ENCODE peak calls at places on chromosomes 11 and 22, in five cellular contexts. Z is H1, M is sigmoid colon, Y is upper lobe of left lung, H is K562. A is an unnamed sample. For H3K36me3, the result is how much of the 10 kb centered on the place peaks cover.

GRCh38 chr11:96259053-96259837 is 83.8 kb downstream of the MAML2 start:
- DNase-seq in Z (no peak), M (no peak), Y (no peak), H (no peak), A (no peak)

GRCh38 chr11:38646382-38646781 is 2048.3 kb upstream of the RAG2 start:
- DNase-seq in Z (no peak), M (no peak), Y (no peak), H (no peak), A (no peak)

GRCh38 chr22:36964110-36964509 is 50.7 kb downstream of the CSF2RB start:
- DNase-seq in Z (no peak), M (no peak), Y (no peak), H (no peak), A (no peak)

GRCh38 chr11:75925785-75926164 is 110.8 kb downstream of the UVRAG start:
- DNase-seq in Z (no peak), M (no peak), Y (no peak), H (no peak), A (no peak)

GRCh38 chr11:130631119-130631518 is 182.7 kb downstream of the ADAMTS15 start:
- DNase-seq in Z (no peak), M (no peak), Y (no peak), H (no peak), A (no peak)

GRCh38 chr11:73322111-73322985 is 14.3 kb downstream of the ARHGEF17 start:
- DNase-seq in Z (no peak), M (peak), Y (no peak), H (no peak), A (no peak)

GRCh38 chr11:20669833-20670684 is 673 bp downstream of the NELL1 start:
- DNase-seq in Z (peak), M (no peak), Y (peak), H (no peak), A (no peak)

GRCh38 chr11:95908826-95909225 is 15.1 kb downstream of the MTMR2 start:
- DNase-seq in Z (no peak), M (no peak), Y (no peak), H (no peak), A (no peak)

GRCh38 chr11:111632798-111633197 is 30.5 kb downstream of the SIK2 start:
- DNase-seq in Z (no peak), M (no peak), Y (no peak), H (no peak), A (peak)

GRCh38 chr22:46773074-46773473 is 10.6 kb downstream of the TBC1D22A start:
- DNase-seq in Z (no peak), M (no peak), Y (no peak), H (no peak), A (no peak)

GRCh38 chr11:11016123-11016522 is 158.3 kb upstream of the ZBED5 start:
- DNase-seq in Z (no peak), M (no peak), Y (no peak), H (no peak), A (no peak)

GRCh38 chr11:46348986-46349401 is 1.7 kb downstream of the DGKZ start:
- DNase-seq in Z (no peak), M (no peak), Y (no peak), H (no peak), A (no peak)

GRCh38 chr11:110750100-110750499 is 37.9 kb upstream of the ARHGAP20 start:
- DNase-seq in Z (no peak), M (no peak), Y (no peak), H (no peak), A (no peak)

GRCh38 chr11:124600924-124601323 is 10.3 kb upstream of the PANX3 start:
- DNase-seq in Z (no peak), M (no peak), Y (no peak), H (no peak), A (peak)

GRCh38 chr22:44170470-44170869 is 10.3 kb upstream of the PARVG start:
- DNase-seq in Z (no peak), M (no peak), Y (no peak), H (no peak), A (no peak)

GRCh38 chr11:65042899-65043298 is 1.9 kb downstream of the SAC3D1 start:
- DNase-seq in Z (no peak), M (no peak), Y (no peak), H (no peak), A (no peak)

GRCh38 chr11:3088806-3089205 is 31.6 kb upstream of the CARS1 start:
- DNase-seq in Z (no peak), M (no peak), Y (peak), H (no peak), A (no peak)

GRCh38 chr22:25327018-25327755 is 107.7 kb downstream of the CRYBB2 start:
- DNase-seq in Z (no peak), M (no peak), Y (no peak), H (no peak), A (no peak)

GRCh38 chr11:122706689-122707088 is 51.2 kb downstream of the UBASH3B start:
- DNase-seq in Z (no peak), M (no peak), Y (no peak), H (no peak), A (no peak)

GRCh38 chr22:43858156-43858895 is 4.0 kb downstream of the SULT4A1 start:
- DNase-seq in Z (no peak), M (peak), Y (no peak), H (no peak), A (no peak)

GRCh38 chr11:108983621-108984020 is 318.8 kb downstream of the DDX10 start:
- DNase-seq in Z (no peak), M (no peak), Y (no peak), H (no peak), A (no peak)

GRCh38 chr22:26565889-26566288 is 24.0 kb downstream of the TPST2 start:
- DNase-seq in Z (no peak), M (no peak), Y (no peak), H (no peak), A (no peak)

GRCh38 chr11:94149435-94149834 is 20.8 kb downstream of the PANX1 start:
- DNase-seq in Z (no peak), M (no peak), Y (no peak), H (no peak), A (no peak)

GRCh38 chr22:36191106-36191836 is 10.3 kb downstream of the APOL4 start:
- DNase-seq in Z (no peak), M (peak), Y (no peak), H (no peak), A (no peak)

GRCh38 chr11:133552938-133553337 is 20.6 kb upstream of the OPCML start:
- DNase-seq in Z (no peak), M (no peak), Y (no peak), H (no peak), A (no peak)

GRCh38 chr11:133549796-133550195 is 17.5 kb upstream of the OPCML start:
- DNase-seq in Z (peak), M (no peak), Y (no peak), H (no peak), A (no peak)

GRCh38 chr11:133545199-133545709 is 13.0 kb upstream of the OPCML start:
- DNase-seq in Z (no peak), M (no peak), Y (no peak), H (no peak), A (no peak)

GRCh38 chr11:133548641-133549040 is 16.3 kb upstream of the OPCML start:
- DNase-seq in Z (no peak), M (no peak), Y (no peak), H (no peak), A (no peak)

DNA sequence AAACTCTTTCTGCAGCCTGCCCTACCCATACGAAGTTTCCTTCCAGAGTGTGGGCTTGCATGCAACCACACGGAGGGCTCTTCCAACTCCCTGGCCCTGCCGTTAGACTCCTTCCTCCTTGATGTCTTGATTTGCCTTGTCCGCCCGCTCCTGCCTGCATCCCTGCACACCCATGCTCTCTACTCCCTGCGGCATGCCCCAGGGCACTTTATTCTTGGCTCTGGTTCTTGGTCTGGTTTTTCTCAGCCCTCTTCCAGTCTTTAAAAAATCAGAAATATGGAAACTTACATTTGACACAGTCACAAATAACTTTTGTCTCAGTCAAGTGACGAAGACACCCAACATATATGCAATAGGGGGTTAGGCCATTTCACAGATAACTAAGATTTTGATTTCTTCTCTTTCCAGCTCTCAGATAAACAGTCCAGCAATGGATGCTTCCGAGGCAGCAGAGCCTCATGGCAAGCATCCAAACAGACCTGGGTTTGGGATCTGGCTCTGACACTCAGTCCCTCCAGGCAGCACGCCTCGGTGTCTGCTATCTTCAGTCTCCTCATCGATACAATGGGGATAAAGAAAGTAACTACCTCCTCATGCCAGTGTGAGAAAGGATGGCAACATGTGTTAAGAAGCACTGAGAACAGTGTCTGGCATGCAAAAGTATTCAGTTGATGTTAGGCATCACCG is 15.7 kb upstream of the OPCML start:
- DNase-seq in Z (no peak), M (no peak), Y (no peak), H (no peak), A (no peak)
- TF ChIP-seq POLR2AphosphoS5 in Z (no peak), M (peak), Y (no peak), H (no peak), A (no peak)

DNA sequence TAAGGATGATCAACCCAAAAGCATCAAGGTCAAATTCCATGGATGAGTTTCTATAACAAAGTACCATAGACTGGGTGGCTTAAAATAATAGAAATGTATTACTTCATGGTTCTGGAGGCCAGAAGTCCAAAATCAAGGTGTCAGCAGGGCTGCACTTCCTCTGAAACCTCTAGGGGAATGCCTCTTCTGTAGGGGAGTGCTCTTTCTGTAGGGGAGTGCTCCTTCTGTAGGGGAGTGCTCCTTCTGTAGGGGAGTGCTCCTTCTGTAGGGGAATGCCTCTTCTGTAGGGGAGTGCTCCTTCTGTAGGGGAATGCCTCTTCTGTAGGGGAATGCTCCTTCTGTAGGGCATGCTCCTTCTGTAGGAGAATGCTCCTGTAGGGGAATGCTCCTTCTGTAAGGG is 65.5 kb downstream of the FBLN1 start:
- DNase-seq in Z (no peak), M (no peak), Y (no peak), H (no peak), A (no peak)
- H3K4me3 ChIP-seq in Z (no peak), M (no peak), Y (no peak), H (no peak), A (no peak)

GRCh38 chr22:27863001-27863400 is 56.1 kb downstream of the PITPNB start:
- DNase-seq in Z (no peak), M (no peak), Y (no peak), H (no peak), A (no peak)

GRCh38 chr22:27853404-27853803 is 51.8 kb upstream of the MN1 start:
- DNase-seq in Z (no peak), M (peak), Y (no peak), H (no peak), A (no peak)

GRCh38 chr22:27859336-27859735 is 57.8 kb upstream of the MN1 start:
- DNase-seq in Z (no peak), M (no peak), Y (no peak), H (no peak), A (no peak)

GRCh38 chr22:27851974-27852713 is 50.6 kb upstream of the MN1 start:
- DNase-seq in Z (no peak), M (peak), Y (no peak), H (no peak), A (no peak)

DNA sequence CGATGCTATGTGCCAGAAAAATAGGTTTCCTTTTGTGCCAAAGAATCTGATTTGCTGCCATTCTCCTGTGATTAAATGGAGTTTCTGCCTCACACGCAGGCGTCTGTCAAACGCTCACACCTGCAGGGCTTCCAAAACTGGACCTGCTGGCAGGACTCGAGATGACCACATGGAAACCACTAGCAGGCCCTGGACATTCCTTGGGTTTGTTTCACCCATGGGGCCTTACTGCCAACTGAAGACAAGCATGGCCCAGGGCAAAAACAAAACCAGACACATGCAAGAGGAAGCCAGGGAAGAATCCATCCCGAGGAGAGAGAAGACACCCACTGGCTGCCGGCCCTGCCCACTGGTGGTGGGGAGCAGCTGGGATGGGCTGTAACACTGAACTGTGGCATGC is 55.9 kb upstream of the MN1 start:
- DNase-seq in Z (no peak), M (no peak), Y (peak), H (no peak), A (no peak)
- H3K36me3 ChIP-seq in Z (under half), M (under half), Y (under half), H (half or more), A (half or more)

DNA sequence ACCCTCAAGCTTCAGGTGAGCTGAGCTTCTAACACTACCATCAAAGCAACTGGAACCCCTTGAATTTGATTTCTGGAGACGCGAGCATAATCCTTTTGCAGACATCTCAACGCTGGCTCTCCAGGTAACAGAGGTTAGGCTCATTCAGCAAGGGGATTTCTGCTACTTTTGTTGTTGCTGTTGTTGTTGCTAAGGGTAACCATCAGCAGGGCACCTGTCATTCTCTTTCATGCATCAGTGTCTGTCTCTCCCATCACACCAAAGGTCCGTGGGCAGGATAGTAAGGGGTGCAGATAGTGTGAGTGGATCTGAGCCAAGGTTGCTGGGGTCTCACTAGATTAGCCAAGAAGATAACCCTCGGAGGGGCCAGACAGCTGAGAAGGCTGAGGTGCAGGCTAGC is 90.3 kb downstream of the TP53I11 start:
- DNase-seq in Z (no peak), M (peak), Y (no peak), H (no peak), A (no peak)
- TF ChIP-seq POLR2AphosphoS5 in Z (no peak), M (no peak), Y (no peak), H (no peak), A (no peak)

GRCh38 chr11:131912127-131912526 is 541.7 kb downstream of the NTM start:
- DNase-seq in Z (no peak), M (no peak), Y (no peak), H (no peak), A (no peak)
- H3K4me3 ChIP-seq in Z (peak), M (no peak), Y (no peak), H (no peak), A (no peak)

DNA sequence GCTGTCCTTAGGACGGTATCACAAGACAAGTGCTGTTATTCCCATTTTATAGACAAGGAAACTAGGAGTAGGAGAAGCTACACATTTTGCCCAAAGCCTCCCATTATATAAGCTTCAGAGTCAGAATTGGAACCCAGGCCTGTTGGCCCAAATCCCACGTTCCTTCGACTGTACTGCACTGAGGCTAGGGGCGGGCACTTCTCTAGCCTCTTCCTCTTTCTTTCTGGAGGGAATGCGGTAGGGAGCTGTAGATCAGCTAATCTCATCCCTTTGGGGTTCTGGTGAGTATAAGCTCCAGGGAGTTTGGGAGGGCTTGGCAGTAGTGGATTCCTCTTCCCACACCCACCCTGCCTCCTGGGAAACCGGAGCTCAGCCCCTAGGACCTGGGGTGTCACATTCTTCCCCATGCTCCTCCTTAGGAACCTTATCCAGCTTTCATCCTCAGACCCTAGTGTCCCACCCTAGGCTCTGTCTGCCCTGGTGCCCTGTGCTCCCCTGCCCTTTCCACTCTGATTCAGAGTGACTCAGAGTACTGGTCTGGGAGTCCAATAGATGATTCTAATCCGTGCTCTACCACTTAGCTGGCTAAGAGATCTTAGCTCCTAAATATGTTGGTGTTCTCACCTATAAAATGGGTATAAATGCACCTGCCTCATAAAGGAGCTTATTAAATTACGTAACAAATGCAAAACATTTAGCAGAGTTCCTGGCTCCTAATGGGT is 29.3 kb downstream of the PHLDB1 start:
- DNase-seq in Z (no peak), M (no peak), Y (no peak), H (no peak), A (no peak)
- H3K36me3 ChIP-seq in Z (under half), M (under half), Y (under half), H (under half), A (under half)

DNA sequence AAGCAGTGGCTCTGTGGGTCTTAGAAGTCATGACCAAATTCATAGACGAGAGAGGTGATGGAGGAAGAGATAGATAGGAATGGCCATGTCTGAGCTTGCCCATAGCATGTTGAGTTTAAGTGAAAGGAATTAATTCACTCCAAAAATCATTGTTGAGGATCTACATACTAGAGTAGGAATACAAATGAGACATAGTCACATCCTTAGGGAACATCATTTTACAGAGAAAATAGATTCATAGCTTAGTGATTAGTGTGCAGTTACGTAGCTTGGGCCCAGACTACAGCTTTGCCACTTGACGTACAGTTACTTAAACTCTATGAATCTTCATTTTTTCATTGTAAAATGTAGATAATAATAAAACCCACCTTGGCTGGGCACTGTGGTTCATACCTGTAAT is 21.4 kb upstream of the BMAL1 start:
- DNase-seq in Z (no peak), M (no peak), Y (no peak), H (no peak), A (no peak)
- TF ChIP-seq POLR2AphosphoS5 in Z (no peak), M (no peak), Y (no peak), H (no peak), A (no peak)

GRCh38 chr11:83073884-83074283 is 2.2 kb upstream of the RAB30 start:
- DNase-seq in Z (no peak), M (no peak), Y (no peak), H (no peak), A (no peak)
- H3K4me3 ChIP-seq in Z (peak), M (no peak), Y (no peak), H (no peak), A (peak)

GRCh38 chr22:32753591-32753990 is 47.9 kb upstream of the TIMP3 start:
- DNase-seq in Z (no peak), M (no peak), Y (no peak), H (no peak), A (no peak)

GRCh38 chr22:32754413-32755041 is 47.0 kb upstream of the TIMP3 start:
- DNase-seq in Z (no peak), M (no peak), Y (no peak), H (no peak), A (no peak)

GRCh38 chr22:32751065-32751739 is 50.3 kb upstream of the TIMP3 start:
- DNase-seq in Z (no peak), M (no peak), Y (peak), H (no peak), A (no peak)

GRCh38 chr22:32752326-32752725 is 49.2 kb upstream of the TIMP3 start:
- DNase-seq in Z (no peak), M (no peak), Y (no peak), H (no peak), A (no peak)

GRCh38 chr22:32752868-32753520 is 48.5 kb upstream of the TIMP3 start:
- DNase-seq in Z (no peak), M (peak), Y (no peak), H (no peak), A (no peak)
- H3K36me3 ChIP-seq in Z (under half), M (under half), Y (under half), H (under half), A (under half)

DNA sequence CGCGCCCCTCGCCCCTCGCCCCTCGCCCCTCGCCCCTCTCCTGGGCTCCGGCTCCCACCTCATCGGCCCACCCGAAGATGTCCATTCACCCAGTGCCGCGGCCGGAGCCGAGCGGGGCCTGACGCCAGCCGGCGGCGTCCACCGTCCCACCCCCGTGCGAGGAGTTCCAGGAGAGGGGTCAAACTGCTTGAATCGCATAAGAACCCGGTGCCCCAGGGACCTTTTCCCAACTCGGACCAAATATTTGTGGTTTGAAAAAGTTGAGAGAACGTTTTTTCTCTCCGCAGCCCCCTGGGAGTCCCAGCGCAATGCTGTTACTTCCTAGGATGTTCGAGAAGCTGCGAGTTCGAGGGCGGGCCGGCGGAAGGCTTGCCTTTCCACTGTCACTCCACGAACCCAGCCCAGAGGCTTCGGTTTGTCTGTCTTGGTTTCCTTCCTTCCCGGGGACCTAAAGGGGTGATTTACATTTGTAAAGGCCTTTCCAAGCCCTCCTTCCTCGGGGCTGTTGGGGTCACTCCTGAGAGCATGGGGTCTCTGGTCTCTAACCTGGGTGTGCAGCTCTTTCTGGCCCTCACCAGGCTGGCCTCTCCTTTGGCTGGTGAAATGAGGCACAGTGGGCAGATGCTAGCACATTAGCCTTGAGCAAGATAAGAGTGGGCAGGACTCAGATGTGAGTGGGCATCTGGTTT is 38.0 kb downstream of the ETS1 start:
- DNase-seq in Z (peak), M (peak), Y (peak), H (no peak), A (no peak)
- TF ChIP-seq POLR2AphosphoS5 in Z (no peak), M (peak), Y (no peak), H (no peak), A (no peak)